ENCODE peak calls at places on chromosomes 5 and 9, in four cellular contexts. X is tibial nerve, I is sigmoid colon, Q is suprapubic skin. M is an unnamed sample.

GRCh38 chr5:33153891-33154290 is 286.9 kb upstream of the TARS1 start:
- DNase-seq in X (no peak), I (no peak), Q (no peak), M (no peak)

GRCh38 chr9:88996046-88997005 is 5.1 kb downstream of the S1PR3 start:
- DNase-seq in X (no peak), I (no peak), Q (no peak), M (no peak)

GRCh38 chr5:9833871-9834270 is 203.7 kb upstream of the TAS2R1 start:
- DNase-seq in X (no peak), I (no peak), Q (no peak), M (no peak)

GRCh38 chr5:27312291-27312690 is 273.9 kb upstream of the CDH9 start:
- DNase-seq in X (no peak), I (no peak), Q (no peak), M (no peak)

GRCh38 chr5:31918739-31919138 is 255.4 kb downstream of the GOLPH3 start:
- DNase-seq in X (no peak), I (no peak), Q (peak), M (no peak)

GRCh38 chr5:63055421-63055820 is 476.8 kb downstream of the LRRC70 start:
- DNase-seq in X (no peak), I (no peak), Q (no peak), M (no peak)

GRCh38 chr9:69028754-69029153 is 6.8 kb upstream of the FXN start:
- DNase-seq in X (no peak), I (no peak), Q (peak), M (no peak)

GRCh38 chr5:115317750-115318149 is 21.3 kb upstream of the CCDC112 start:
- DNase-seq in X (no peak), I (no peak), Q (no peak), M (no peak)

GRCh38 chr5:84597904-84598303 is 213.2 kb upstream of the EDIL3 start:
- DNase-seq in X (no peak), I (no peak), Q (no peak), M (no peak)

GRCh38 chr5:67672633-67673032 is 476.0 kb upstream of the CD180 start:
- DNase-seq in X (no peak), I (no peak), Q (no peak), M (no peak)

GRCh38 chr5:87359106-87359505 is 53.6 kb downstream of the CCNH start:
- DNase-seq in X (no peak), I (no peak), Q (no peak), M (no peak)

GRCh38 chr5:83645936-83646335 is 74.7 kb downstream of the HAPLN1 start:
- DNase-seq in X (no peak), I (no peak), Q (no peak), M (no peak)

GRCh38 chr9:136969774-136970173 is 7.5 kb upstream of the PTGDS start:
- DNase-seq in X (no peak), I (no peak), Q (no peak), M (no peak)

GRCh38 chr5:135566422-135567416 is 12.1 kb downstream of the CXCL14 start:
- DNase-seq in X (no peak), I (peak), Q (no peak), M (no peak)

GRCh38 chr9:81489048-81489447 is 200.3 kb downstream of the TLE1 start:
- DNase-seq in X (no peak), I (no peak), Q (no peak), M (no peak)

GRCh38 chr5:164934561-164934960 is 1429.1 kb downstream of the MAT2B start:
- DNase-seq in X (no peak), I (no peak), Q (no peak), M (no peak)

GRCh38 chr9:112059145-112059979 is 115.7 kb downstream of the SUSD1 start:
- DNase-seq in X (peak), I (no peak), Q (no peak), M (no peak)

GRCh38 chr5:88536146-88536545 is 267.5 kb upstream of the TMEM161B start:
- DNase-seq in X (no peak), I (no peak), Q (no peak), M (no peak)

GRCh38 chr9:6054280-6055099 is 39.1 kb upstream of the RANBP6 start:
- DNase-seq in X (peak), I (peak), Q (no peak), M (peak)

GRCh38 chr5:759781-760362 is 24.7 kb downstream of the ZDHHC11B start:
- DNase-seq in X (no peak), I (peak), Q (peak), M (peak)

GRCh38 chr5:140055152-140055551 is 12.1 kb upstream of the NRG2 start:
- DNase-seq in X (no peak), I (no peak), Q (no peak), M (no peak)

GRCh38 chr9:88741335-88741734 is 206.4 kb downstream of the NXNL2 start:
- DNase-seq in X (no peak), I (no peak), Q (no peak), M (no peak)

GRCh38 chr5:57895766-57896165 is 413.2 kb upstream of the ACTBL2 start:
- DNase-seq in X (no peak), I (no peak), Q (no peak), M (no peak)
- TF ChIP-seq EP300 in X (no peak), I (no peak), Q (no peak), M (no peak)

GRCh38 chr9:72769546-72769945 is 183.3 kb downstream of the ALDH1A1 start:
- DNase-seq in X (no peak), I (no peak), Q (no peak), M (no peak)
- TF ChIP-seq EP300 in X (no peak), I (no peak), Q (no peak), M (no peak)

GRCh38 chr5:122943050-122943698 is 93.4 kb downstream of the PPIC start:
- DNase-seq in X (no peak), I (no peak), Q (no peak), M (no peak)

GRCh38 chr5:122937914-122938313 is 92.5 kb downstream of the SNX24 start:
- DNase-seq in X (peak), I (peak), Q (no peak), M (peak)

GRCh38 chr5:122940890-122941289 is 95.5 kb downstream of the SNX24 start:
- DNase-seq in X (no peak), I (no peak), Q (no peak), M (no peak)

GRCh38 chr5:122941737-122942136 is 94.8 kb downstream of the PPIC start:
- DNase-seq in X (no peak), I (no peak), Q (no peak), M (no peak)

DNA sequence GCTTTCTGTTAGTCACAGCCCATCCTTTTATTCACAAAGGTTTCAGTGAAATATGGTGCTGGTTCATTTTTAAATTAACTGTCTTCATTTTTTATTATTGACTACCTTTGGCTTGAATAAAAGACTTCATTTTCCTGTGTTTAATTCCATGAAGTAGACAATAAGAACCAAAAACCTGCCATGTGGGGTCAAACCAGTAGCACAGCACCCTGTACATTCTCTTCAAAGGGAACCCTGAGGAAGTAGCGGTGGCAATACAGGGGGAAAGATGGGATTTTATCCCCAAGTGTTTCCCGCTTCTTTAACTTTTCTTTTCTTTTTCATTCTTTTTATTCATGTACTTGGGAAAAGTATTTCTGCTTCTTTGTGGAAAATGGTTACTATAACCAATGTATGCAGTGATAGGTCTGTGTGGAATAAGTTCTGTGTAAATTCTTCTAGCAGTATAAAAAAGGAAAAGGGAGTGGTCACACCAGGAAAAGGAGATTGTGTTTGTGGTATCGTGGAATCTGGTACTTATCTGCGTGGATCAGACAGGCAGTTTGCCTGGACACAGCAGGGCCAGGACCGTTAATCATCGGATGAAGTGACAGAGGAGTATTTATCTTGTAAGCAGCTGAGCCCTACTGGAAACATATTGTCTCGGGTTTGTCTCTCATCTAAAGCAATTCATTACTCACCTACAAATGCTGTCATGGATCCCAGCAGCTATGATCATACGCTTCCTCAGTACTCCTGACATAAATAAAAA is 94.2 kb downstream of the PPIC start:
- DNase-seq in X (no peak), I (no peak), Q (no peak), M (no peak)
- TF ChIP-seq EP300 in X (no peak), I (no peak), Q (no peak), M (no peak)

GRCh38 chr9:133459476-133460404 is at the start of gene CACFD1:
- DNase-seq in X (peak), I (peak), Q (peak), M (peak)
- TF ChIP-seq EP300 in X (peak), I (no peak), Q (no peak), M (no peak)

GRCh38 chr9:95132406-95133350 is 184.8 kb downstream of the FANCC start:
- DNase-seq in X (no peak), I (peak), Q (no peak), M (no peak)
- TF ChIP-seq EP300 in X (no peak), I (no peak), Q (no peak), M (no peak)

GRCh38 chr5:113281194-113281593 is 153.6 kb downstream of the TSSK1B start:
- DNase-seq in X (no peak), I (no peak), Q (no peak), M (no peak)
- TF ChIP-seq EP300 in X (no peak), I (no peak), Q (no peak), M (no peak)

GRCh38 chr5:56279979-56280378 is 46.8 kb upstream of the ANKRD55 start:
- DNase-seq in X (no peak), I (no peak), Q (no peak), M (no peak)
- TF ChIP-seq EP300 in X (no peak), I (no peak), Q (no peak), M (no peak)

GRCh38 chr5:126098330-126099017 is 324.7 kb upstream of the GRAMD2B start:
- DNase-seq in X (no peak), I (no peak), Q (no peak), M (no peak)
- TF ChIP-seq EP300 in X (no peak), I (no peak), Q (no peak), M (no peak)

DNA sequence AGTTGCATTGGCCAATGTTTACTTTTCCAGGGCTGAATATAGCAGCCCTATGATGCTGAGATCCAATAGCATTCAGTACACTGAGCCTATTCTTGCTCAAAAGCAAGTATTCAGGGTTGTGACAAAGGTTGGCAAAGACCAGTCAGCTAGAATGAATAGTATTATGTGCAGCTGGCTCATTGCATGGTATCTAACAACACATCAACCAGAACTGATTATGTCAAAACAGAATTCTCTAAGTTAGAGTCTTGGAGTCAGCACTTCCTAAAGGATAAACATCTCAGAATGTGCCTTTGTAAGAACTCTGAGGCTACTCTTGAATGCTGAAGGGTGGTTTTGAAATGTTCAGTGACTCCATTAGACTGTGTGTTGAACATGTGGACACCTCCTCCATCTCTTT is 774.5 kb upstream of the RGMB start:
- DNase-seq in X (no peak), I (no peak), Q (no peak), M (no peak)
- TF ChIP-seq EP300 in X (peak), I (no peak), Q (no peak), M (no peak)

GRCh38 chr5:178360926-178361235 is 128.3 kb upstream of the PHYKPL start:
- DNase-seq in X (no peak), I (no peak), Q (no peak), M (no peak)
- TF ChIP-seq EP300 in X (no peak), I (no peak), Q (no peak), M (no peak)

M was measured in ovary.